ENCODE peak calls at places on chromosomes 1 and 21, in seven cellular contexts. One of them, this sample, is unnamed.

GRCh38 chr1:205318231-205318991 is 3.1 kb downstream of the NUAK2 start:
- DNase-seq in heart left ventricle: no peak
- DNase-seq in GM12878: no peak
- DNase-seq in ovary: no peak
- DNase-seq in stomach: no peak
- DNase-seq in prostate gland: peak; percentile 60
- DNase-seq in IMR-90: no peak
- DNase-seq in this sample: no peak

GRCh38 chr1:204623894-204624361 is 61.6 kb downstream of the LRRN2 start:
- DNase-seq in heart left ventricle: no peak
- DNase-seq in GM12878: no peak
- DNase-seq in ovary: no peak
- DNase-seq in stomach: no peak
- DNase-seq in prostate gland: no peak
- DNase-seq in IMR-90: no peak
- DNase-seq in this sample: no peak

GRCh38 chr1:239112092-239112491 is 274.3 kb upstream of the CHRM3 start:
- DNase-seq in heart left ventricle: no peak
- DNase-seq in GM12878: no peak
- DNase-seq in ovary: no peak
- DNase-seq in stomach: no peak
- DNase-seq in prostate gland: no peak
- DNase-seq in IMR-90: no peak
- DNase-seq in this sample: no peak

GRCh38 chr1:178573330-178573729 is 60.4 kb downstream of the TEX35 start:
- DNase-seq in heart left ventricle: no peak
- DNase-seq in GM12878: peak; percentile 23
- DNase-seq in ovary: no peak
- DNase-seq in stomach: no peak
- DNase-seq in prostate gland: no peak
- DNase-seq in IMR-90: no peak
- DNase-seq in this sample: no peak

GRCh38 chr1:53682369-53682685 is 56.6 kb downstream of the GLIS1 start:
- DNase-seq in heart left ventricle: no peak
- DNase-seq in GM12878: no peak
- DNase-seq in ovary: no peak
- DNase-seq in stomach: no peak
- DNase-seq in prostate gland: no peak
- DNase-seq in IMR-90: no peak
- DNase-seq in this sample: no peak

GRCh38 chr1:182841368-182841988 is 2.3 kb downstream of the DHX9 start:
- DNase-seq in heart left ventricle: no peak
- DNase-seq in GM12878: no peak
- DNase-seq in ovary: no peak
- DNase-seq in stomach: no peak
- DNase-seq in prostate gland: no peak
- DNase-seq in IMR-90: peak; percentile 72
- DNase-seq in this sample: no peak

GRCh38 chr21:44058981-44059380 is 46.9 kb downstream of the TRAPPC10 start:
- DNase-seq in heart left ventricle: no peak
- DNase-seq in GM12878: no peak
- DNase-seq in ovary: no peak
- DNase-seq in stomach: no peak
- DNase-seq in prostate gland: no peak
- DNase-seq in IMR-90: no peak
- DNase-seq in this sample: no peak

GRCh38 chr1:234775477-234776246 is 165.7 kb upstream of the IRF2BP2 start:
- DNase-seq in heart left ventricle: no peak
- DNase-seq in GM12878: no peak
- DNase-seq in ovary: no peak
- DNase-seq in stomach: peak; percentile 25
- DNase-seq in prostate gland: no peak
- DNase-seq in IMR-90: no peak
- DNase-seq in this sample: no peak

GRCh38 chr1:100866041-100866900 is 28.4 kb downstream of the EXTL2 start:
- DNase-seq in heart left ventricle: no peak
- DNase-seq in GM12878: no peak
- DNase-seq in ovary: no peak
- DNase-seq in stomach: no peak
- DNase-seq in prostate gland: no peak
- DNase-seq in IMR-90: peak; percentile 70
- DNase-seq in this sample: no peak

GRCh38 chr21:25079053-25079452 is 528.2 kb downstream of the MRPL39 start:
- DNase-seq in heart left ventricle: no peak
- DNase-seq in GM12878: no peak
- DNase-seq in ovary: no peak
- DNase-seq in stomach: no peak
- DNase-seq in prostate gland: no peak
- DNase-seq in IMR-90: no peak
- DNase-seq in this sample: no peak

GRCh38 chr1:41547781-41548560 is 63.5 kb upstream of the EDN2 start:
- DNase-seq in heart left ventricle: no peak
- DNase-seq in GM12878: no peak
- DNase-seq in ovary: peak; percentile 17
- DNase-seq in stomach: no peak
- DNase-seq in prostate gland: no peak
- DNase-seq in IMR-90: no peak
- DNase-seq in this sample: no peak

GRCh38 chr1:160658162-160658955 is 11.5 kb upstream of the SLAMF1 start:
- DNase-seq in heart left ventricle: no peak
- DNase-seq in GM12878: no peak
- DNase-seq in ovary: no peak
- DNase-seq in stomach: no peak
- DNase-seq in prostate gland: no peak
- DNase-seq in IMR-90: no peak
- DNase-seq in this sample: peak; percentile 47
- TF ChIP-seq POLR2A in heart left ventricle: no peak
- TF ChIP-seq POLR2A in GM12878: peak; percentile 21
- TF ChIP-seq POLR2A in ovary: no peak
- TF ChIP-seq POLR2A in stomach: no peak
- TF ChIP-seq POLR2A in prostate gland: no peak
- TF ChIP-seq POLR2A in IMR-90: no peak
- TF ChIP-seq POLR2A in this sample: no peak

GRCh38 chr1:223714421-223714724 is 2.0 kb downstream of the CAPN2 start:
- DNase-seq in heart left ventricle: no peak
- DNase-seq in GM12878: no peak
- DNase-seq in ovary: no peak
- DNase-seq in stomach: no peak
- DNase-seq in prostate gland: no peak
- DNase-seq in IMR-90: no peak
- DNase-seq in this sample: no peak
- H3K4me1 ChIP-seq in heart left ventricle: peaks cover 53% of the 10 kb centered on the region
- H3K4me1 ChIP-seq in GM12878: peaks cover 32% of the 10 kb centered on the region
- H3K4me1 ChIP-seq in ovary: peaks cover 14% of the 10 kb centered on the region
- H3K4me1 ChIP-seq in stomach: peaks cover 68% of the 10 kb centered on the region
- H3K4me1 ChIP-seq in prostate gland: peaks cover 4% of the 10 kb centered on the region
- H3K4me1 ChIP-seq in IMR-90: peaks cover 35% of the 10 kb centered on the region
- H3K4me1 ChIP-seq in this sample: peaks cover 56% of the 10 kb centered on the region

DNA sequence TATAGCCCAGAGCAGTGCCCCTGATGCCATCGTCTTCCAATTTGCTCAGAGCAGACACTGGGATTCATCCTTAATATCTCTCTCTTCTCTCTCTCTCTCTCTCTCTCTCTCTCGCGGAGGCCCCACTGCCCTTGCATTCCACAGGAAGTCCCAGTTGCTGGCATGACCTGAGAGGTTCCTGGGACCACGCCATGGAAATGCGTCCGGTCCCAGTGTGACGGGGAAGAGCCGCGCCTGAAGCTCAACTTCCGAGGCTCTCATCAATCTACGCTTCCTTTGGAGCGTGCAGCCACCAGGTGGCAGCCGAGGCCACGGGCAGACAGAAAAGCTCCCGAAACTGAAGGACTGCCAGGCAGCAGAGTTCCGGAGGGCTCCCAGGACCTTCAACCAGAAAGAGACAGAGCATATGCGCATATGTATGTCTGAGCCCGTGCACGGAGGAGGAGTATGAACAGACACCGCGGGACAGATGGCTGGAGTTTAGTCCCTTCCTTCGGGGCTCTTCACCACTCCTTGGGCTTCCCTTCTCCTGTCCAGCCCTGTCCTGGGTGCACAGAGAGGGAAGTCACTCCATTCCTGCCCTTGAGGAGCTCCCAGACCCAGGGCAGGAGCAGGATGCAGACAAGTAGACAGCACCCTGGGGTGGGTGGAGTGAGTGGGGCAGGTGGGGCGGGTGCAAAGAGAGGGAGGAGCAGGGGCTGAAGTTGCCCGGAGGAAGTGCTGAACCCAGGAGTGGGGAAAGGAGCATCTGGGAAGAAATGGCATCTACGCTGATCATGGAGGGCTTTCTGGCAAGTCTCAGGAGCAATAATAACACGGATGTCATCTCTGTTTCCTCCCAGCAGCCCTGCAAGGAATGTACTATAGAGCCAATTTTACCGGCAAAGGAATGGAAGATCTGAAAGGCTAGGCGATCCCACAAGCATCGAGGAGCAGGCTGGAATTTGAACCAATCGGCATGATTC is 10.5 kb downstream of the PDZK1IP1 start:
- DNase-seq in heart left ventricle: peak; percentile 85
- DNase-seq in GM12878: peak; percentile 60
- DNase-seq in ovary: peak; percentile 90
- DNase-seq in stomach: peak; percentile 90
- DNase-seq in prostate gland: peak; percentile 83
- DNase-seq in IMR-90: peak; percentile 91
- DNase-seq in this sample: peak; percentile 94
- TF ChIP-seq POLR2A in heart left ventricle: no peak
- TF ChIP-seq POLR2A in GM12878: peak; percentile 61
- TF ChIP-seq POLR2A in ovary: no peak
- TF ChIP-seq POLR2A in stomach: no peak
- TF ChIP-seq POLR2A in prostate gland: no peak
- TF ChIP-seq POLR2A in IMR-90: no peak
- TF ChIP-seq POLR2A in this sample: no peak

GRCh38 chr1:942411-942821 is 16.6 kb downstream of the NOC2L start:
- DNase-seq in heart left ventricle: no peak
- DNase-seq in GM12878: no peak
- DNase-seq in ovary: peak; percentile 58
- DNase-seq in stomach: no peak
- DNase-seq in prostate gland: no peak
- DNase-seq in IMR-90: no peak
- DNase-seq in this sample: no peak

GRCh38 chr1:942864-943533 is 16.1 kb downstream of the NOC2L start:
- DNase-seq in heart left ventricle: no peak
- DNase-seq in GM12878: no peak
- DNase-seq in ovary: peak; percentile 87
- DNase-seq in stomach: no peak
- DNase-seq in prostate gland: no peak
- DNase-seq in IMR-90: peak; percentile 61
- DNase-seq in this sample: no peak

GRCh38 chr1:941027-941587 is 17.4 kb downstream of the SAMD11 start:
- DNase-seq in heart left ventricle: no peak
- DNase-seq in GM12878: no peak
- DNase-seq in ovary: peak; percentile 61
- DNase-seq in stomach: no peak
- DNase-seq in prostate gland: no peak
- DNase-seq in IMR-90: no peak
- DNase-seq in this sample: no peak

GRCh38 chr1:940121-941026 is 16.7 kb downstream of the SAMD11 start:
- DNase-seq in heart left ventricle: peak; percentile 82
- DNase-seq in GM12878: no peak
- DNase-seq in ovary: peak; percentile 85
- DNase-seq in stomach: peak; percentile 56
- DNase-seq in prostate gland: no peak
- DNase-seq in IMR-90: peak; percentile 62
- DNase-seq in this sample: no peak

GRCh38 chr1:941588-942383 is 17.3 kb downstream of the NOC2L start:
- DNase-seq in heart left ventricle: peak; percentile 77
- DNase-seq in GM12878: no peak
- DNase-seq in ovary: peak; percentile 83
- DNase-seq in stomach: peak; percentile 73
- DNase-seq in prostate gland: no peak
- DNase-seq in IMR-90: peak; percentile 51
- DNase-seq in this sample: peak; percentile 94
- H3K4me1 ChIP-seq in heart left ventricle: peaks cover 40% of the 10 kb centered on the region
- H3K4me1 ChIP-seq in GM12878: peaks cover 7% of the 10 kb centered on the region
- H3K4me1 ChIP-seq in ovary: peaks cover 31% of the 10 kb centered on the region
- H3K4me1 ChIP-seq in stomach: peaks cover 36% of the 10 kb centered on the region
- H3K4me1 ChIP-seq in prostate gland: peaks cover 18% of the 10 kb centered on the region
- H3K4me1 ChIP-seq in IMR-90: peaks cover 52% of the 10 kb centered on the region
- H3K4me1 ChIP-seq in this sample: peaks cover 34% of the 10 kb centered on the region

GRCh38 chr1:200887036-200887435 is 7.7 kb upstream of the INAVA start:
- DNase-seq in heart left ventricle: no peak
- DNase-seq in GM12878: no peak
- DNase-seq in ovary: no peak
- DNase-seq in stomach: no peak
- DNase-seq in prostate gland: no peak
- DNase-seq in IMR-90: no peak
- DNase-seq in this sample: no peak
- TF ChIP-seq POLR2A in heart left ventricle: no peak
- TF ChIP-seq POLR2A in GM12878: no peak
- TF ChIP-seq POLR2A in ovary: no peak
- TF ChIP-seq POLR2A in stomach: no peak
- TF ChIP-seq POLR2A in prostate gland: no peak
- TF ChIP-seq POLR2A in IMR-90: no peak
- TF ChIP-seq POLR2A in this sample: no peak